ENCODE peak calls at places on chromosome 9, in ten cellular contexts. S is cerebellar nuclear complex; D is HFF-Myc; Q is A549; W is erythroblast; C is midbrain; B is iPS-NIHi11; Z is stimulated activated CD8-positive, alpha-beta memory T cell treated with anti-CD3 and anti-CD28 coated beads, Interleukin-4, amount 100 ng/mL, for 48 hours; I is iris pigment epithelial cell; P is activated T-cell treated with anti-CD3 and anti-CD28 coated beads for 24 hours. J is an unnamed sample.

GRCh38 chr9:86948153-86948929 is 1.0 kb upstream of the GAS1 start:
- DNase-seq in S (peak), D (no peak), Q (peak), W (peak), C (peak), B (peak), Z (peak), I (peak), P (peak), J (peak)

GRCh38 chr9:130900701-130901497 is 4.3 kb upstream of the QRFP start:
- DNase-seq in S (no peak), D (no peak), Q (no peak), W (no peak), C (no peak), B (no peak), Z (no peak), I (no peak), P (no peak), J (no peak)

GRCh38 chr9:91033802-91034201 is 232.2 kb downstream of the SYK start:
- DNase-seq in S (no peak), D (no peak), Q (no peak), W (peak), C (no peak), B (peak), Z (peak), I (peak), P (peak), J (no peak)

GRCh38 chr9:124741149-124741548 is 30.0 kb downstream of the NR6A1 start:
- DNase-seq in S (no peak), D (no peak), Q (no peak), W (no peak), C (no peak), B (no peak), Z (no peak), I (no peak), P (no peak), J (no peak)

GRCh38 chr9:124320062-124320973 is 62.6 kb downstream of the NEK6 start:
- DNase-seq in S (no peak), D (peak), Q (peak), W (peak), C (peak), B (peak), Z (peak), I (peak), P (peak), J (peak)

GRCh38 chr9:132814937-132815336 is 63.1 kb downstream of the AK8 start:
- DNase-seq in S (no peak), D (no peak), Q (no peak), W (no peak), C (no peak), B (no peak), Z (no peak), I (no peak), P (no peak), J (no peak)

GRCh38 chr9:76610009-76610352 is 151.0 kb downstream of the GCNT1 start:
- DNase-seq in S (no peak), D (no peak), Q (no peak), W (peak), C (no peak), B (no peak), Z (no peak), I (peak), P (no peak), J (no peak)

GRCh38 chr9:137441289-137441934 is at the start of gene ENTPD8:
- DNase-seq in S (no peak), D (no peak), Q (peak), W (no peak), C (no peak), B (peak), Z (no peak), I (no peak), P (no peak), J (no peak)

GRCh38 chr9:25716220-25716872 is 38.1 kb upstream of the TUSC1 start:
- DNase-seq in S (no peak), D (peak), Q (peak), W (no peak), C (peak), B (peak), Z (no peak), I (peak), P (no peak), J (no peak)

GRCh38 chr9:70639853-70640814 is 225.7 kb upstream of the KLF9 start:
- DNase-seq in S (peak), D (peak), Q (peak), W (peak), C (peak), B (peak), Z (no peak), I (peak), P (no peak), J (no peak)

GRCh38 chr9:104319198-104319597 is 184.9 kb upstream of the OR13F1 start:
- DNase-seq in S (no peak), D (no peak), Q (no peak), W (no peak), C (no peak), B (no peak), Z (no peak), I (no peak), P (no peak), J (no peak)

GRCh38 chr9:98607787-98608186 is 100.9 kb downstream of the GABBR2 start:
- DNase-seq in S (no peak), D (no peak), Q (no peak), W (no peak), C (no peak), B (no peak), Z (no peak), I (peak), P (no peak), J (no peak)

J was measured in T1000.